ENCODE peak calls at places on chromosomes 5 and 9, in nine cellular contexts. One of them, this sample, is unnamed. For H3K9me3, the result is how much of the 10 kb centered on the place peaks cover.

GRCh38 chr5:65480306-65480865 is 1.3 kb downstream of the ADAMTS6 start:
- DNase-seq in H1: no peak
- DNase-seq in right cardiac atrium: peak
- DNase-seq in Peyer's patch: peak
- DNase-seq in tibial nerve: peak
- DNase-seq in prostate gland: peak
- DNase-seq in GM23248: peak
- DNase-seq in neural progenitor cell: peak
- DNase-seq in mucosa of descending colon: peak
- DNase-seq in this sample: no peak

GRCh38 chr5:344668-345067 is 23.2 kb downstream of the AHRR start:
- DNase-seq in Peyer's patch: no peak
- DNase-seq in neural progenitor cell: no peak
- DNase-seq in mucosa of descending colon: no peak
- DNase-seq in prostate gland: no peak
- DNase-seq in H1: no peak
- DNase-seq in tibial nerve: no peak
- DNase-seq in right cardiac atrium: no peak
- DNase-seq in GM23248: no peak
- DNase-seq in this sample: no peak

GRCh38 chr5:173973614-173973969 is 15.4 kb upstream of the C5orf47 start:
- DNase-seq in prostate gland: peak
- DNase-seq in GM23248: no peak
- DNase-seq in Peyer's patch: peak
- DNase-seq in tibial nerve: no peak
- DNase-seq in H1: peak
- DNase-seq in mucosa of descending colon: peak
- DNase-seq in neural progenitor cell: peak
- DNase-seq in right cardiac atrium: peak
- DNase-seq in this sample: no peak

GRCh38 chr9:108463927-108464606 is 391.7 kb downstream of the ACTL7B start:
- DNase-seq in right cardiac atrium: peak
- DNase-seq in neural progenitor cell: no peak
- DNase-seq in tibial nerve: no peak
- DNase-seq in GM23248: peak
- DNase-seq in H1: no peak
- DNase-seq in mucosa of descending colon: no peak
- DNase-seq in Peyer's patch: no peak
- DNase-seq in prostate gland: no peak
- DNase-seq in this sample: no peak

GRCh38 chr9:75588808-75589207 is 301.7 kb upstream of the PCSK5 start:
- DNase-seq in prostate gland: no peak
- DNase-seq in Peyer's patch: no peak
- DNase-seq in H1: no peak
- DNase-seq in GM23248: peak
- DNase-seq in mucosa of descending colon: no peak
- DNase-seq in right cardiac atrium: no peak
- DNase-seq in neural progenitor cell: no peak
- DNase-seq in tibial nerve: no peak
- DNase-seq in this sample: no peak

GRCh38 chr9:91195372-91196012 is 166.2 kb downstream of the AUH start:
- DNase-seq in right cardiac atrium: no peak
- DNase-seq in mucosa of descending colon: peak
- DNase-seq in GM23248: no peak
- DNase-seq in Peyer's patch: no peak
- DNase-seq in neural progenitor cell: no peak
- DNase-seq in prostate gland: no peak
- DNase-seq in H1: peak
- DNase-seq in tibial nerve: no peak
- DNase-seq in this sample: no peak

GRCh38 chr5:17412760-17413671 is 85.0 kb upstream of the TAF11L2 start:
- DNase-seq in right cardiac atrium: no peak
- DNase-seq in mucosa of descending colon: no peak
- DNase-seq in prostate gland: no peak
- DNase-seq in tibial nerve: no peak
- DNase-seq in GM23248: no peak
- DNase-seq in H1: no peak
- DNase-seq in Peyer's patch: no peak
- DNase-seq in neural progenitor cell: peak
- DNase-seq in this sample: no peak

GRCh38 chr5:133706732-133707430 is 94.5 kb upstream of the FSTL4 start:
- DNase-seq in tibial nerve: no peak
- DNase-seq in right cardiac atrium: no peak
- DNase-seq in Peyer's patch: peak
- DNase-seq in neural progenitor cell: no peak
- DNase-seq in H1: no peak
- DNase-seq in prostate gland: no peak
- DNase-seq in GM23248: no peak
- DNase-seq in mucosa of descending colon: no peak
- DNase-seq in this sample: no peak

GRCh38 chr9:116157436-116158138 is 4.0 kb downstream of the PAPPA start:
- DNase-seq in mucosa of descending colon: no peak
- DNase-seq in prostate gland: no peak
- DNase-seq in H1: no peak
- DNase-seq in tibial nerve: no peak
- DNase-seq in GM23248: peak
- DNase-seq in right cardiac atrium: no peak
- DNase-seq in Peyer's patch: no peak
- DNase-seq in neural progenitor cell: peak
- DNase-seq in this sample: no peak

DNA sequence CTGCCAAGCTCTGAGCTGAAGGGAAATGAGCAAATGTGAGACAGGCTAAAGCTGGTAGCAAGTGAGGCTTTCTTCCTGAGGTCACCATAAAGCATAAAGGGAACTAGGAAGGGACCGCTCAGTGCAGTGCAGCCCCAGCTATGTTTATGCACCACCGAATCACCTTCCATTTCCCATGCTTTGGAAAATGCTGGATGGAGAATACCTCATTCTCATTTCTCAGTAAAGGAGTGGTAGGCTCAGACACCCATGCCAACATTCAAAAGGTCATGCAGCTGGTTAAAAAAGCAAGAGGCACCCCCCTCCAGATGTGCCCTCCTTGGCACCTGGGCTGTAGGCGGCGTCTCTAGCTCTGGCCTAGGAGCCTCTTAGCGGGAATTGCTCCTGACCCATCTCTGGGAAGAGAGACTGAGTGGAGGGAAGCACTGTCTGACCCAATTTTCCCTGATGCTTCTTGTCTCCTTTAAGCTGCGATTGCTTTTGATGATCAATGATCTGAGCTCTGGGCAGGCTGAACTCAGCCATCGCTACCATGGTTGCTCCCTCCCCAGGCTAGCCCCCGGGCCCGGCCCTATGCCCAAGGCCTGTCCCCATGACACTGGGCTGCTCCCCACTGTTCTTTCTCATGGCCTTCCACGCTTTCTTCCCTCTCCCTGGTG is 58.7 kb downstream of the ZNF354C start:
- DNase-seq in tibial nerve: no peak
- DNase-seq in GM23248: no peak
- DNase-seq in mucosa of descending colon: no peak
- DNase-seq in H1: peak
- DNase-seq in neural progenitor cell: no peak
- DNase-seq in right cardiac atrium: no peak
- DNase-seq in prostate gland: no peak
- DNase-seq in Peyer's patch: peak
- DNase-seq in this sample: no peak
- H3K9me3 ChIP-seq in tibial nerve: under half
- H3K9me3 ChIP-seq in GM23248: under half
- H3K9me3 ChIP-seq in mucosa of descending colon: under half
- H3K9me3 ChIP-seq in H1: half or more
- H3K9me3 ChIP-seq in neural progenitor cell: under half
- H3K9me3 ChIP-seq in right cardiac atrium: under half
- H3K9me3 ChIP-seq in prostate gland: under half
- H3K9me3 ChIP-seq in Peyer's patch: under half
- H3K9me3 ChIP-seq in this sample: under half

DNA sequence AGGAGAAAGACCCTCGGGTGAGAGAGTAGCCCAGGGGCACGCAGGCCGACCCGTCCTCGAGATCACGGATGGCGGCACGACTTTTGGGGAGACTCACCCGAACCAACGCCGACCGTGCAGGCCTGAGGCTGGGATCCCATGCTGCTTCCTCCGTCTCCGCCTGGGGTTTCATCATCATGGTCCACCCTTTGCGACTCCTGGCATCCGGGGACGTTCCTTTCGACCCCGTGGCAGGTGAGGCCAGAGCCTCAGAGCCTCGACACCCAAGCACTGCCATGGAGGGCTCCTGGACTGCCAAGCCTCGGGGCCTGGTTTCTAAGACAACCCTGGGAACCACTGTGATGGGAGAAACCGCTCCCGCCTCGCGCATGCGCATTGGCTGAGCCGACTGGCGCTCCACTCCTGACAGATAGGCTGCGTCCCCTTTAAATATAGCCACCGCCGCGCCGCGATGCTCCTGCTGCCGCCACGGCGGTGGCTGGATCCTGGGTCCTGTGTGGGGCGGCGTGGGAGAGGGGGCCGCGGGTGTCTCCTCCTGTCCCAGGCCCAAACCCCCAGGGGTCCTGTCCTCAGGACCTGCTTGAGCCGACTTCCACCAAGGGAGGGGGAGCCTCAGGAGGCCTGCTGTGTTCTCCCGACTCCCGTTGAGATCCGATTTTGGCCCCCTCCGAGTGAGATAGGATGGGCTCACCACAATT is 481.6 kb downstream of the SPATA31A7 start:
- DNase-seq in neural progenitor cell: no peak
- DNase-seq in H1: no peak
- DNase-seq in tibial nerve: no peak
- DNase-seq in Peyer's patch: peak
- DNase-seq in GM23248: no peak
- DNase-seq in prostate gland: peak
- DNase-seq in right cardiac atrium: no peak
- DNase-seq in mucosa of descending colon: no peak
- DNase-seq in this sample: no peak
- H3K9me3 ChIP-seq in neural progenitor cell: under half
- H3K9me3 ChIP-seq in H1: half or more
- H3K9me3 ChIP-seq in tibial nerve: under half
- H3K9me3 ChIP-seq in Peyer's patch: under half
- H3K9me3 ChIP-seq in GM23248: under half
- H3K9me3 ChIP-seq in prostate gland: under half
- H3K9me3 ChIP-seq in right cardiac atrium: under half
- H3K9me3 ChIP-seq in mucosa of descending colon: half or more
- H3K9me3 ChIP-seq in this sample: under half

GRCh38 chr5:2735996-2736395 is 15.5 kb downstream of the IRX2 start:
- DNase-seq in mucosa of descending colon: no peak
- DNase-seq in tibial nerve: no peak
- DNase-seq in neural progenitor cell: no peak
- DNase-seq in Peyer's patch: no peak
- DNase-seq in H1: no peak
- DNase-seq in GM23248: no peak
- DNase-seq in prostate gland: no peak
- DNase-seq in right cardiac atrium: no peak
- DNase-seq in this sample: no peak
- H3K9me3 ChIP-seq in mucosa of descending colon: under half
- H3K9me3 ChIP-seq in tibial nerve: under half
- H3K9me3 ChIP-seq in neural progenitor cell: under half
- H3K9me3 ChIP-seq in Peyer's patch: under half
- H3K9me3 ChIP-seq in H1: under half
- H3K9me3 ChIP-seq in GM23248: under half
- H3K9me3 ChIP-seq in prostate gland: under half
- H3K9me3 ChIP-seq in right cardiac atrium: under half
- H3K9me3 ChIP-seq in this sample: under half

GRCh38 chr5:72074238-72074637 is 33.0 kb upstream of the MAP1B start:
- DNase-seq in mucosa of descending colon: no peak
- DNase-seq in prostate gland: no peak
- DNase-seq in Peyer's patch: no peak
- DNase-seq in GM23248: no peak
- DNase-seq in H1: no peak
- DNase-seq in tibial nerve: no peak
- DNase-seq in neural progenitor cell: no peak
- DNase-seq in right cardiac atrium: no peak
- DNase-seq in this sample: no peak
- H3K9me3 ChIP-seq in mucosa of descending colon: under half
- H3K9me3 ChIP-seq in prostate gland: under half
- H3K9me3 ChIP-seq in Peyer's patch: under half
- H3K9me3 ChIP-seq in GM23248: under half
- H3K9me3 ChIP-seq in H1: under half
- H3K9me3 ChIP-seq in tibial nerve: under half
- H3K9me3 ChIP-seq in neural progenitor cell: under half
- H3K9me3 ChIP-seq in right cardiac atrium: under half
- H3K9me3 ChIP-seq in this sample: under half

DNA sequence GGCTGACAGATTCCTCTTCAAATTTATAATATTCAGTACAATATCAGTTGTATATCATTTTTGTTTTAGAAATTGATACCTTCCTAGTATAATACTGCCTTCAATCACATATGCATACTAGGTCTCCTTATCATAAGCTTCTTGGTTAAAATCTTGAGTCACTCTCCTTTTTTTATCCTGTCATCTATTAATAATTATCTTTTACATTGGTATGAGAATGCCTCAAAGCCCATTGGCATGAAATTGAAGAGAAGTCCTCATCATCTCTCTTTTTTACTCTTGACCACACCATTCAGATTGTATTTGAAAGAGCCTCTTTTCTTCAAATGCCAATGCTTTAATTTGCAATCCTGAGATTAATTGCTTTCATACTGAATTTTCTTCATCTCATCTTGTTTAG is 810.3 kb downstream of the BRINP1 start:
- DNase-seq in right cardiac atrium: no peak
- DNase-seq in Peyer's patch: no peak
- DNase-seq in tibial nerve: no peak
- DNase-seq in GM23248: no peak
- DNase-seq in prostate gland: no peak
- DNase-seq in H1: no peak
- DNase-seq in neural progenitor cell: no peak
- DNase-seq in mucosa of descending colon: no peak
- DNase-seq in this sample: no peak
- H3K9me3 ChIP-seq in right cardiac atrium: under half
- H3K9me3 ChIP-seq in Peyer's patch: under half
- H3K9me3 ChIP-seq in tibial nerve: under half
- H3K9me3 ChIP-seq in GM23248: under half
- H3K9me3 ChIP-seq in prostate gland: under half
- H3K9me3 ChIP-seq in H1: under half
- H3K9me3 ChIP-seq in neural progenitor cell: under half
- H3K9me3 ChIP-seq in mucosa of descending colon: under half
- H3K9me3 ChIP-seq in this sample: under half

GRCh38 chr5:77767301-77767700 is 8.8 kb downstream of the TBCA start:
- DNase-seq in tibial nerve: no peak
- DNase-seq in Peyer's patch: no peak
- DNase-seq in prostate gland: no peak
- DNase-seq in mucosa of descending colon: no peak
- DNase-seq in H1: no peak
- DNase-seq in right cardiac atrium: no peak
- DNase-seq in neural progenitor cell: no peak
- DNase-seq in GM23248: no peak
- DNase-seq in this sample: no peak
- H3K9me3 ChIP-seq in tibial nerve: under half
- H3K9me3 ChIP-seq in Peyer's patch: under half
- H3K9me3 ChIP-seq in prostate gland: under half
- H3K9me3 ChIP-seq in mucosa of descending colon: under half
- H3K9me3 ChIP-seq in H1: under half
- H3K9me3 ChIP-seq in right cardiac atrium: under half
- H3K9me3 ChIP-seq in neural progenitor cell: under half
- H3K9me3 ChIP-seq in GM23248: under half
- H3K9me3 ChIP-seq in this sample: under half

GRCh38 chr5:141343242-141343952 is at the start of gene PCDHGA3:
- DNase-seq in Peyer's patch: no peak
- DNase-seq in right cardiac atrium: no peak
- DNase-seq in prostate gland: no peak
- DNase-seq in H1: no peak
- DNase-seq in neural progenitor cell: no peak
- DNase-seq in mucosa of descending colon: no peak
- DNase-seq in tibial nerve: no peak
- DNase-seq in GM23248: peak
- DNase-seq in this sample: no peak
- H3K9me3 ChIP-seq in Peyer's patch: under half
- H3K9me3 ChIP-seq in right cardiac atrium: under half
- H3K9me3 ChIP-seq in prostate gland: under half
- H3K9me3 ChIP-seq in H1: under half
- H3K9me3 ChIP-seq in neural progenitor cell: under half
- H3K9me3 ChIP-seq in mucosa of descending colon: half or more
- H3K9me3 ChIP-seq in tibial nerve: half or more
- H3K9me3 ChIP-seq in GM23248: under half
- H3K9me3 ChIP-seq in this sample: under half

GRCh38 chr5:2708751-2709150 is 42.7 kb downstream of the IRX2 start:
- DNase-seq in prostate gland: no peak
- DNase-seq in mucosa of descending colon: no peak
- DNase-seq in right cardiac atrium: no peak
- DNase-seq in neural progenitor cell: no peak
- DNase-seq in tibial nerve: no peak
- DNase-seq in Peyer's patch: no peak
- DNase-seq in GM23248: no peak
- DNase-seq in H1: no peak
- DNase-seq in this sample: no peak
- H3K9me3 ChIP-seq in prostate gland: under half
- H3K9me3 ChIP-seq in mucosa of descending colon: under half
- H3K9me3 ChIP-seq in right cardiac atrium: under half
- H3K9me3 ChIP-seq in neural progenitor cell: under half
- H3K9me3 ChIP-seq in tibial nerve: under half
- H3K9me3 ChIP-seq in Peyer's patch: under half
- H3K9me3 ChIP-seq in GM23248: under half
- H3K9me3 ChIP-seq in H1: under half
- H3K9me3 ChIP-seq in this sample: under half